ENCODE peak calls at places on chromosomes 1 and 21, in six cellular contexts. E is uterus; W is heart right ventricle; B is stomach; L is CD4-positive, CD25-positive, alpha-beta regulatory T cell; C is right atrium auricular region. Q is an unnamed sample. For H3K4me1 and H3K9me3, the result is how much of the 10 kb centered on the place peaks cover.

GRCh38 chr1:147225193-147225730 is at the start of gene FMO5:
- DNase-seq in E (peak), W (peak), B (peak), L (peak), C (peak), Q (peak)

GRCh38 chr21:29470397-29470796 is 171.7 kb downstream of the BACH1 start:
- DNase-seq in E (no peak), W (no peak), B (no peak), L (no peak), C (no peak), Q (no peak)

GRCh38 chr21:35850542-35851103 is 209.7 kb downstream of the SETD4 start:
- DNase-seq in E (no peak), W (peak), B (no peak), L (no peak), C (no peak), Q (no peak)

GRCh38 chr1:155379877-155380192 is 59.1 kb downstream of the RUSC1 start:
- DNase-seq in E (no peak), W (no peak), B (no peak), L (no peak), C (no peak), Q (no peak)

GRCh38 chr1:41618066-41618825 is 133.8 kb upstream of the EDN2 start:
- DNase-seq in E (peak), W (peak), B (peak), L (no peak), C (peak), Q (no peak)

GRCh38 chr1:227445092-227445674 is 118.2 kb upstream of the ZNF678 start:
- DNase-seq in E (no peak), W (no peak), B (no peak), L (no peak), C (no peak), Q (no peak)

GRCh38 chr21:34008618-34009017 is 64.8 kb upstream of the MRPS6 start:
- DNase-seq in E (no peak), W (no peak), B (no peak), L (no peak), C (no peak), Q (no peak)

GRCh38 chr1:89085781-89086180 is 20.8 kb upstream of the GBP1 start:
- DNase-seq in E (no peak), W (no peak), B (peak), L (peak), C (no peak), Q (no peak)

GRCh38 chr1:179831852-179832699 is 45.5 kb downstream of the TOR1AIP2 start:
- DNase-seq in E (no peak), W (no peak), B (no peak), L (no peak), C (no peak), Q (no peak)

GRCh38 chr1:187958207-187958606 is 1129.5 kb downstream of the PLA2G4A start:
- DNase-seq in E (no peak), W (no peak), B (no peak), L (no peak), C (no peak), Q (no peak)

GRCh38 chr1:23544444-23545389 is 13.7 kb upstream of the E2F2 start:
- DNase-seq in E (peak), W (peak), B (peak), L (peak), C (peak), Q (peak)

GRCh38 chr1:206477110-206477509 is 6.8 kb downstream of the IKBKE start:
- DNase-seq in E (no peak), W (no peak), B (no peak), L (no peak), C (no peak), Q (no peak)

GRCh38 chr1:25958475-25958874 is 39.4 kb downstream of the PAFAH2 start:
- DNase-seq in E (no peak), W (no peak), B (no peak), L (no peak), C (no peak), Q (peak)

GRCh38 chr21:28337319-28337718 is 655.4 kb downstream of the LTN1 start:
- DNase-seq in E (no peak), W (no peak), B (no peak), L (no peak), C (no peak), Q (no peak)

GRCh38 chr21:42654179-42654912 is 925 bp downstream of the PDE9A start:
- DNase-seq in E (no peak), W (no peak), B (no peak), L (no peak), C (no peak), Q (peak)

GRCh38 chr1:197911857-197912696 is 5.1 kb upstream of the LHX9 start:
- DNase-seq in E (no peak), W (no peak), B (no peak), L (no peak), C (no peak), Q (no peak)

GRCh38 chr1:159994896-159995295 is 36.9 kb downstream of the PIGM start:
- DNase-seq in E (no peak), W (no peak), B (no peak), L (no peak), C (no peak), Q (no peak)

GRCh38 chr1:115112496-115113375 is 23.4 kb upstream of the TSPAN2 start:
- DNase-seq in E (peak), W (peak), B (peak), L (peak), C (no peak), Q (peak)

GRCh38 chr1:2808831-2809605 is 7.5 kb upstream of the TTC34 start:
- DNase-seq in E (no peak), W (no peak), B (no peak), L (no peak), C (no peak), Q (no peak)

GRCh38 chr1:30005972-30006619 is 717.3 kb downstream of the MATN1 start:
- DNase-seq in E (no peak), W (no peak), B (no peak), L (no peak), C (no peak), Q (no peak)

GRCh38 chr1:216983823-216984222 is 260.6 kb upstream of the ESRRG start:
- DNase-seq in E (no peak), W (no peak), B (no peak), L (no peak), C (no peak), Q (no peak)

GRCh38 chr21:32096411-32096810 is 182.4 kb downstream of the MIS18A start:
- DNase-seq in E (no peak), W (peak), B (no peak), L (no peak), C (no peak), Q (no peak)

GRCh38 chr1:162543228-162543627 is 18.3 kb upstream of the UAP1 start:
- DNase-seq in E (no peak), W (no peak), B (no peak), L (no peak), C (no peak), Q (no peak)
- H3K4me1 ChIP-seq in E (under half), W (under half), B (under half), L (under half), C (under half), Q (under half)

GRCh38 chr21:25487046-25487594 is 120.2 kb downstream of the MRPL39 start:
- DNase-seq in E (no peak), W (no peak), B (no peak), L (no peak), C (no peak), Q (no peak)
- H3K9me3 ChIP-seq in E (under half), W (under half), B (under half), L (under half), C (under half), Q (under half)

GRCh38 chr1:79371802-79372201 is 365.3 kb upstream of the ADGRL4 start:
- DNase-seq in E (no peak), W (no peak), B (no peak), L (no peak), C (no peak), Q (no peak)

GRCh38 chr1:79373481-79374132 is 367.1 kb upstream of the ADGRL4 start:
- DNase-seq in E (no peak), W (no peak), B (peak), L (no peak), C (no peak), Q (no peak)

GRCh38 chr1:79364896-79365295 is 358.4 kb upstream of the ADGRL4 start:
- DNase-seq in E (no peak), W (no peak), B (no peak), L (no peak), C (no peak), Q (no peak)

DNA sequence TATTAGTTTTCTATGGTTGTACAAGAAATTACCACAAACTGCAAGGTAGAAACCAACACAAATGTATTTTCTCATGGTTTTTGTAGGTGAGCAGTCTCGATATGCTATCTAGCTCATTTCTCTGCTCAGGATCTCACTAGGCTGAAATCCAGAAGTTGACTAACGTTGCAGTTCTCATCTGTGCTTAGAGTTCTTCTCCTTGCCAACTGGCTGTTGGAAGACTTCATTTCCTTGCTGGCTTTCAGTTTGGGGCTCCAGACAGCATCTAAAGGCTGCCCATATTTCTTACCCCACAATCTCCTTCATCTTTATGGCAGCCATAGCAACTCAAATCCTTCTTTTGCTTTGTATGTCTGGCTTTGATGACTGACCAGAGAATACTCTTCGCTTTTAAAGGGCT is 362.6 kb upstream of the ADGRL4 start:
- DNase-seq in E (no peak), W (no peak), B (no peak), L (no peak), C (no peak), Q (no peak)
- H3K4me1 ChIP-seq in E (under half), W (under half), B (under half), L (under half), C (under half), Q (under half)

GRCh38 chr1:4267381-4268261 is 367.5 kb upstream of the C1orf174 start:
- DNase-seq in E (no peak), W (no peak), B (no peak), L (no peak), C (no peak), Q (no peak)

GRCh38 chr1:4261327-4261726 is 361.3 kb upstream of the C1orf174 start:
- DNase-seq in E (no peak), W (no peak), B (no peak), L (no peak), C (no peak), Q (no peak)

GRCh38 chr1:4265836-4266235 is 365.8 kb upstream of the C1orf174 start:
- DNase-seq in E (no peak), W (no peak), B (no peak), L (no peak), C (no peak), Q (no peak)

GRCh38 chr1:4263699-4264098 is 363.6 kb upstream of the C1orf174 start:
- DNase-seq in E (no peak), W (no peak), B (no peak), L (no peak), C (no peak), Q (no peak)

GRCh38 chr1:4262665-4263064 is 362.6 kb upstream of the C1orf174 start:
- DNase-seq in E (no peak), W (no peak), B (no peak), L (no peak), C (no peak), Q (no peak)
- H3K9me3 ChIP-seq in E (under half), W (under half), B (under half), L (under half), C (under half), Q (under half)